ENCODE peak calls at places on chromosomes 7 and 10, in six cellular contexts. U is colonic mucosa; R is cardiac muscle cell; L is CD8-positive, alpha-beta T cell; C is HepG2; K is neuronal stem cell. O is an unnamed sample.

GRCh38 chr10:124650820-124651401 is 93.3 kb downstream of the FAM53B start:
- DNase-seq in U (no peak), C (no peak), L (peak; percentile 49), K (no peak), R (no peak), O (no peak)

GRCh38 chr10:3248526-3249255 is 76.1 kb upstream of the PITRM1 start:
- DNase-seq in K (no peak), C (no peak), U (no peak), R (no peak), L (no peak), O (no peak)

GRCh38 chr7:26555971-26556830 is 264.5 kb downstream of the SNX10 start:
- DNase-seq in L (no peak), R (peak; percentile 23), U (no peak), K (no peak), C (no peak), O (no peak)

GRCh38 chr7:94436018-94436604 is 41.4 kb downstream of the COL1A2 start:
- DNase-seq in L (no peak), K (peak; percentile 56), R (peak; percentile 85), C (peak; percentile 71), U (peak; percentile 79), O (peak; percentile 81)

GRCh38 chr10:18497955-18498354 is 153.4 kb downstream of the NSUN6 start:
- DNase-seq in U (no peak), R (no peak), K (no peak), L (no peak), C (no peak), O (no peak)

GRCh38 chr10:25747038-25747437 is 187.0 kb upstream of the MYO3A start:
- DNase-seq in L (no peak), U (no peak), K (no peak), C (no peak), R (no peak), O (no peak)

GRCh38 chr7:93011351-93012294 is 106.2 kb downstream of the SAMD9 start:
- DNase-seq in K (no peak), R (no peak), U (no peak), C (no peak), L (no peak), O (no peak)

GRCh38 chr10:1152386-1153252 is 96.4 kb downstream of the WDR37 start:
- DNase-seq in K (no peak), L (no peak), U (peak; percentile 12), R (no peak), C (no peak), O (no peak)

GRCh38 chr10:30502266-30503058 is 68.5 kb downstream of the MAP3K8 start:
- DNase-seq in R (no peak), U (no peak), L (no peak), K (no peak), C (no peak), O (no peak)

GRCh38 chr10:73293461-73293860 is 41.0 kb upstream of the MRPS16 start:
- DNase-seq in R (no peak), C (no peak), U (no peak), K (no peak), L (no peak), O (no peak)

GRCh38 chr7:936131-937054 is 18.1 kb downstream of the ADAP1 start:
- DNase-seq in R (no peak), L (no peak), K (no peak), C (no peak), U (no peak), O (no peak)

GRCh38 chr7:149685455-149685854 is 87.9 kb downstream of the ZNF467 start:
- DNase-seq in K (no peak), U (no peak), L (no peak), C (no peak), R (no peak), O (no peak)

GRCh38 chr10:108757946-108758345 is 1165.4 kb downstream of the XPNPEP1 start:
- DNase-seq in K (no peak), C (no peak), R (no peak), U (no peak), L (no peak), O (no peak)

GRCh38 chr7:28498636-28499035 is 86.3 kb downstream of the CREB5 start:
- DNase-seq in K (no peak), R (no peak), L (no peak), C (no peak), U (no peak), O (no peak)

GRCh38 chr10:133438711-133439273 is 14.4 kb upstream of the SPRN start:
- DNase-seq in K (no peak), L (no peak), R (no peak), C (peak; percentile 17), U (no peak), O (no peak)

GRCh38 chr10:75058142-75058541 is 53.3 kb upstream of the SAMD8 start:
- DNase-seq in L (no peak), K (no peak), U (no peak), C (no peak), R (no peak), O (no peak)

GRCh38 chr7:134703781-134704180 is 57.1 kb downstream of the BPGM start:
- DNase-seq in L (no peak), R (no peak), C (peak; percentile 8), U (no peak), K (no peak), O (peak; percentile 70)

GRCh38 chr7:137687556-137688280 is 159.1 kb downstream of the DGKI start:
- DNase-seq in C (no peak), U (no peak), K (no peak), L (no peak), R (no peak), O (no peak)

DNA sequence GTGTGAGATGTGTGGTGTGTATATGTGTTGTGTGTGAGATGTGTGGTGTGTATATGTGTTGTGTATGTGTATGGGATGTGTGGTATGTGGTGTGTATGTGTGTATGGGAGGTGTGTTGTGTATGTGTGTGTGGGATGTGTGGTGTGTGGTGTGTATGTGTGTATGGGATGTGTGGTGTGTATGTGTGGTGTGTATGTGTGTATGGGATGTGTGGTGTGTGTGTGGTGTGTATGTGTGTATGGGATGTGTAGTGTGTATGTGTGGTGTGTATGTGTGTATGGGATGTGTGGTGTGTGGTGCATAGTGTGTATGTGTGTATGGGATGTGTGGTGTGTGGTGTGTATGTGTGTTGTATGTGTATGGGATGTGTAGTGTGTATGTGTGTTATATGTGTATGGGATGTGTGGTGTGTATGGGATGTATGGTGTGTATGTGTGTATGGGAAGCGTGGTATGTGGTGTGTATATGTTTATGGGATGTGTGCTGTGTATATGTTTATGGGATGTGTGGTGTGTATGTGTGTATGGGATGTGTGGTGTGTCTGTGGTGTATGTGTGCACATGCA is 30.8 kb downstream of the IKZF1 start:
- DNase-seq in R (no peak), C (no peak), U (no peak), K (no peak), L (no peak), O (no peak)
- H3K4me1 ChIP-seq in R (peaks cover 25% of the 10 kb centered on the region), C (no peaks in the 10 kb centered on the region), U (no peaks in the 10 kb centered on the region), K (peaks cover 3% of the 10 kb centered on the region), L (peaks cover 99% of the 10 kb centered on the region), O (no peaks in the 10 kb centered on the region)

GRCh38 chr10:96304241-96304640 is at the start of gene DNTT:
- DNase-seq in U (no peak), R (no peak), L (no peak), K (no peak), C (no peak), O (no peak)

GRCh38 chr10:96298362-96298761 is 5.9 kb upstream of the DNTT start:
- DNase-seq in L (no peak), K (no peak), C (no peak), R (no peak), U (no peak), O (no peak)

GRCh38 chr10:96301616-96302015 is 2.6 kb upstream of the DNTT start:
- DNase-seq in R (no peak), C (peak; percentile 39), L (no peak), U (no peak), K (no peak), O (no peak)

GRCh38 chr10:96295475-96295874 is 8.8 kb upstream of the DNTT start:
- DNase-seq in C (no peak), L (no peak), U (no peak), K (no peak), R (no peak), O (no peak)

GRCh38 chr10:96299383-96299782 is 4.9 kb upstream of the DNTT start:
- DNase-seq in L (no peak), U (no peak), C (no peak), K (no peak), R (no peak), O (no peak)
- H3K4me1 ChIP-seq in L (peaks cover 56% of the 10 kb centered on the region), U (no peaks in the 10 kb centered on the region), C (no peaks in the 10 kb centered on the region), K (peaks cover 2% of the 10 kb centered on the region), R (peaks cover 8% of the 10 kb centered on the region), O (no peaks in the 10 kb centered on the region)

GRCh38 chr10:102633848-102634247 is 10.4 kb upstream of the TRIM8 start:
- DNase-seq in R (no peak), L (no peak), U (no peak), C (no peak), K (no peak), O (no peak)

GRCh38 chr10:102633282-102633681 is 11.0 kb upstream of the TRIM8 start:
- DNase-seq in U (no peak), R (peak; percentile 62), C (no peak), L (no peak), K (no peak), O (no peak)

GRCh38 chr10:102630663-102631062 is 13.6 kb upstream of the TRIM8 start:
- DNase-seq in R (no peak), L (no peak), C (no peak), K (no peak), U (no peak), O (no peak)

GRCh38 chr10:102631525-102632393 is 12.5 kb upstream of the TRIM8 start:
- DNase-seq in C (no peak), U (no peak), K (no peak), R (no peak), L (no peak), O (no peak)

DNA sequence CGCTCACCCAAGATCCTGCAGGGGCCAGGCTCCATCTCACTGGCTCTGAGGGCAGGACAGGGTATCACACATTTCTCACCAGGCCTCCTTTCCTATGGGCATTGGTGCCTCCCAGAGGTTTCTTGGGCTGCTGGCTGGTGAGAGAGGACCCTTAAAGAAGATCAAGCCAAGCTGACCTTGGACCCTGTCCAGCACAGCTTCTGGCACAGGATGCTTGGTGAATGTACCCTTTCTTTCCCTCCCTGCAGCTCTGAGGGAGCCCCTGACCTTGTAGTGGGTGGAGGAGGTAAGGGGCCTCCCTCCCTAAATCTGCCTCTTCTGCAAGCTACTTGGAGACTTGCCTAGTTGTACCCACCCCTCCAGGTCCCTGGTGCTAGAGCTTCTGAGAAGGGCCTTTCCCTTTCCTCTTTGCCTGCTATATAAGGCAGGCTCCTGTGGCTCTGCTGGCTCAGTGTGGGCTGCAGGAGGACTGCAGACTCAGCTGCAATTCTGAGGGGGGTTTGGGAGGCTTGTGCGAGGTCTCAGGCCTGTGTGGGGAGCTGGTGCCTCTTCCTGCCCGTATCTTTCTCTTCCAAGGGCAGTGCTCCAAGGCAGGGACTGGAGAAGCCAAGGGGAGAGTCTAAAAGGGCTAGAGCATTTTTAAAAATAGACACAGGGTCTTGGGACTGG is 11.8 kb upstream of the TRIM8 start:
- DNase-seq in K (no peak), C (no peak), U (no peak), R (peak; percentile 48), L (no peak), O (no peak)
- H3K4me1 ChIP-seq in K (peaks cover 42% of the 10 kb centered on the region), C (peaks cover 68% of the 10 kb centered on the region), U (peaks cover 2% of the 10 kb centered on the region), R (peaks cover 67% of the 10 kb centered on the region), L (peaks cover 54% of the 10 kb centered on the region), O (peaks cover 11% of the 10 kb centered on the region)

DNA sequence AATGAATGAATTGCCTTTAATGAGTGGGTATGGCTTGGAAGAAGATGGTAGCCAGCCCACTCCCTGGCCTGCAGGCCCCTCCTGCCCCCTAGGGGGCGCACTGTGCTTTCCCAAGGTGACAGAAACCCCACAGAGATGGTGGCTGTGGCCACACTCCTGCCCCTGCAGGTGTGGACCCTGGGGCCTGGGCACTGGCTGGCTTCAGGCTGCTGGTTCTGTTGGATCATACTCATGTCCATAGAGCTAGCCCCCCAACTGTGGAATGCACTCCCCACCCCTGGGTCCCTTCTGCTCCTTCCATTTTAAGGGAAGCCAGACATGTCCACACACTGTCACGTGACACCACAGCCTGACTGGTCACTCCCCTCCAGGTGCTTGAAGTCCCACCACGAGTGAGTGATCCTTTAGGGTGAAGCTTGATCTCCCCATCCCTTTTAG is 44.8 kb downstream of the ZCCHC24 start:
- DNase-seq in K (no peak), R (peak; percentile 76), C (peak; percentile 37), U (peak; percentile 62), L (no peak), O (no peak)
- H3K4me1 ChIP-seq in K (peaks cover 40% of the 10 kb centered on the region), R (peaks cover 73% of the 10 kb centered on the region), C (peaks cover 66% of the 10 kb centered on the region), U (peaks cover 7% of the 10 kb centered on the region), L (no peaks in the 10 kb centered on the region), O (peaks cover 58% of the 10 kb centered on the region)

O was measured in uterus.